ENCODE peak calls at places on chromosomes 7 and 10, in five cellular contexts. T is HEK293T; A is CD8-positive, alpha-beta memory T cell; Q is BJ; N is EH. V is an unnamed sample.

GRCh38 chr10:25694976-25695375 is 239.1 kb upstream of the MYO3A start:
- DNase-seq in T (no peak), A (no peak), Q (no peak), N (no peak), V (no peak)

GRCh38 chr7:76211216-76211615 is 9.5 kb downstream of the SRRM3 start:
- DNase-seq in T (no peak), A (no peak), Q (no peak), N (no peak), V (no peak)

GRCh38 chr10:45198596-45199379 is 116.6 kb downstream of the OR13A1 start:
- DNase-seq in T (no peak), A (no peak), Q (no peak), N (no peak), V (no peak)

GRCh38 chr10:124522903-124523260 is 61.3 kb downstream of the LHPP start:
- DNase-seq in T (no peak), A (no peak), Q (no peak), N (no peak), V (no peak)

GRCh38 chr10:130022501-130023299 is 58.6 kb upstream of the EBF3 start:
- DNase-seq in T (no peak), A (no peak), Q (peak; percentile 77), N (peak; percentile 92), V (no peak)

GRCh38 chr7:44678468-44679179 is 70.0 kb upstream of the ZMIZ2 start:
- DNase-seq in T (no peak), A (no peak), Q (peak; percentile 66), N (peak; percentile 84), V (no peak)

GRCh38 chr10:22333167-22333566 is 12.1 kb upstream of the SPAG6 start:
- DNase-seq in T (no peak), A (no peak), Q (no peak), N (no peak), V (no peak)

GRCh38 chr7:69659964-69660363 is 61.7 kb downstream of the AUTS2 start:
- DNase-seq in T (no peak), A (no peak), Q (no peak), N (no peak), V (no peak)

GRCh38 chr10:5894873-5895272 is 4.8 kb downstream of the FBH1 start:
- DNase-seq in T (no peak), A (no peak), Q (no peak), N (no peak), V (no peak)

GRCh38 chr10:20771053-20771452 is 126.1 kb downstream of the NEBL start:
- DNase-seq in T (no peak), A (no peak), Q (no peak), N (no peak), V (no peak)

GRCh38 chr10:79380918-79381775 is 33.9 kb downstream of the PPIF start:
- DNase-seq in T (peak; percentile 6), A (no peak), Q (no peak), N (no peak), V (no peak)

GRCh38 chr7:121558288-121558687 is 162.2 kb upstream of the FAM3C start:
- DNase-seq in T (no peak), A (no peak), Q (no peak), N (no peak), V (no peak)

GRCh38 chr10:46544989-46545791 is 11.3 kb downstream of the GPRIN2 start:
- DNase-seq in T (no peak), A (no peak), Q (no peak), N (peak; percentile 54), V (no peak)

GRCh38 chr7:80453699-80454340 is 58.0 kb downstream of the GNAT3 start:
- DNase-seq in T (no peak), A (no peak), Q (no peak), N (peak; percentile 40), V (no peak)

GRCh38 chr7:125568799-125569198 is 639.2 kb upstream of the POT1 start:
- DNase-seq in T (no peak), A (no peak), Q (no peak), N (no peak), V (no peak)

GRCh38 chr10:625751-626711 is 63.4 kb downstream of the DIP2C start:
- DNase-seq in T (no peak), A (no peak), Q (no peak), N (no peak), V (no peak)

GRCh38 chr7:101815826-101816488 is 1.5 kb upstream of the CUX1 start:
- DNase-seq in T (peak; percentile 72), A (peak; percentile 59), Q (no peak), N (peak; percentile 85), V (peak; percentile 51)

V was measured in effector memory CD8-positive, alpha-beta T cell.